ENCODE peak calls at places on chromosomes 5 and 9, in ten cellular contexts. One of them, this sample, is unnamed.

GRCh38 chr9:72665421-72665820 is 144.0 kb downstream of the TMC1 start:
- DNase-seq in CD8-positive, alpha-beta T cell: no peak
- DNase-seq in HuH-7.5: no peak
- DNase-seq in left ventricle myocardium inferior: no peak
- DNase-seq in GM12864: no peak
- DNase-seq in adrenal gland: no peak
- DNase-seq in renal cortical epithelial cell: peak
- DNase-seq in transverse colon: no peak
- DNase-seq in activated naive CD4-positive, alpha-beta T cell treated with anti-CD3 and anti-CD28 coated beads, Interleukin-2, amount 50 U/mL, for 72 hours: no peak
- DNase-seq in caudate nucleus: no peak
- DNase-seq in this sample: peak

GRCh38 chr5:90881626-90882150 is 323.1 kb downstream of the ADGRV1 start:
- DNase-seq in activated naive CD4-positive, alpha-beta T cell treated with anti-CD3 and anti-CD28 coated beads, Interleukin-2, amount 50 U/mL, for 72 hours: no peak
- DNase-seq in adrenal gland: no peak
- DNase-seq in GM12864: no peak
- DNase-seq in HuH-7.5: no peak
- DNase-seq in transverse colon: no peak
- DNase-seq in left ventricle myocardium inferior: no peak
- DNase-seq in caudate nucleus: no peak
- DNase-seq in CD8-positive, alpha-beta T cell: no peak
- DNase-seq in renal cortical epithelial cell: peak
- DNase-seq in this sample: no peak

GRCh38 chr9:37608250-37608649 is 15.9 kb upstream of the TOMM5 start:
- DNase-seq in renal cortical epithelial cell: no peak
- DNase-seq in caudate nucleus: no peak
- DNase-seq in GM12864: no peak
- DNase-seq in adrenal gland: no peak
- DNase-seq in left ventricle myocardium inferior: no peak
- DNase-seq in transverse colon: no peak
- DNase-seq in CD8-positive, alpha-beta T cell: no peak
- DNase-seq in HuH-7.5: no peak
- DNase-seq in activated naive CD4-positive, alpha-beta T cell treated with anti-CD3 and anti-CD28 coated beads, Interleukin-2, amount 50 U/mL, for 72 hours: no peak
- DNase-seq in this sample: no peak

GRCh38 chr5:131628990-131629389 is 6.0 kb downstream of the RAPGEF6 start:
- DNase-seq in CD8-positive, alpha-beta T cell: no peak
- DNase-seq in HuH-7.5: no peak
- DNase-seq in transverse colon: peak
- DNase-seq in adrenal gland: no peak
- DNase-seq in renal cortical epithelial cell: peak
- DNase-seq in caudate nucleus: no peak
- DNase-seq in activated naive CD4-positive, alpha-beta T cell treated with anti-CD3 and anti-CD28 coated beads, Interleukin-2, amount 50 U/mL, for 72 hours: no peak
- DNase-seq in left ventricle myocardium inferior: no peak
- DNase-seq in GM12864: no peak
- DNase-seq in this sample: no peak

GRCh38 chr5:147554285-147554817 is 44.5 kb upstream of the DPYSL3 start:
- DNase-seq in renal cortical epithelial cell: peak
- DNase-seq in caudate nucleus: no peak
- DNase-seq in adrenal gland: no peak
- DNase-seq in transverse colon: no peak
- DNase-seq in left ventricle myocardium inferior: no peak
- DNase-seq in GM12864: no peak
- DNase-seq in CD8-positive, alpha-beta T cell: no peak
- DNase-seq in HuH-7.5: no peak
- DNase-seq in activated naive CD4-positive, alpha-beta T cell treated with anti-CD3 and anti-CD28 coated beads, Interleukin-2, amount 50 U/mL, for 72 hours: no peak
- DNase-seq in this sample: no peak

GRCh38 chr9:90803860-90804593 is 2.4 kb downstream of the SYK start:
- DNase-seq in left ventricle myocardium inferior: no peak
- DNase-seq in HuH-7.5: no peak
- DNase-seq in caudate nucleus: no peak
- DNase-seq in activated naive CD4-positive, alpha-beta T cell treated with anti-CD3 and anti-CD28 coated beads, Interleukin-2, amount 50 U/mL, for 72 hours: no peak
- DNase-seq in transverse colon: no peak
- DNase-seq in CD8-positive, alpha-beta T cell: no peak
- DNase-seq in adrenal gland: no peak
- DNase-seq in renal cortical epithelial cell: no peak
- DNase-seq in GM12864: no peak
- DNase-seq in this sample: no peak

GRCh38 chr9:36119476-36119875 is 17.1 kb upstream of the GLIPR2 start:
- DNase-seq in CD8-positive, alpha-beta T cell: no peak
- DNase-seq in adrenal gland: no peak
- DNase-seq in renal cortical epithelial cell: no peak
- DNase-seq in GM12864: no peak
- DNase-seq in caudate nucleus: no peak
- DNase-seq in transverse colon: no peak
- DNase-seq in activated naive CD4-positive, alpha-beta T cell treated with anti-CD3 and anti-CD28 coated beads, Interleukin-2, amount 50 U/mL, for 72 hours: no peak
- DNase-seq in left ventricle myocardium inferior: no peak
- DNase-seq in HuH-7.5: no peak
- DNase-seq in this sample: no peak

GRCh38 chr5:87899109-87900100 is 369.2 kb downstream of the TMEM161B start:
- DNase-seq in adrenal gland: peak
- DNase-seq in CD8-positive, alpha-beta T cell: no peak
- DNase-seq in GM12864: no peak
- DNase-seq in caudate nucleus: peak
- DNase-seq in activated naive CD4-positive, alpha-beta T cell treated with anti-CD3 and anti-CD28 coated beads, Interleukin-2, amount 50 U/mL, for 72 hours: no peak
- DNase-seq in left ventricle myocardium inferior: peak
- DNase-seq in HuH-7.5: no peak
- DNase-seq in renal cortical epithelial cell: no peak
- DNase-seq in transverse colon: no peak
- DNase-seq in this sample: no peak

GRCh38 chr9:132214027-132214622 is 52.3 kb downstream of the NTNG2 start:
- DNase-seq in GM12864: no peak
- DNase-seq in transverse colon: no peak
- DNase-seq in HuH-7.5: peak
- DNase-seq in left ventricle myocardium inferior: peak
- DNase-seq in renal cortical epithelial cell: peak
- DNase-seq in caudate nucleus: peak
- DNase-seq in CD8-positive, alpha-beta T cell: no peak
- DNase-seq in adrenal gland: peak
- DNase-seq in activated naive CD4-positive, alpha-beta T cell treated with anti-CD3 and anti-CD28 coated beads, Interleukin-2, amount 50 U/mL, for 72 hours: no peak
- DNase-seq in this sample: peak

GRCh38 chr5:73797142-73797530 is 171.1 kb downstream of the ARHGEF28 start:
- DNase-seq in activated naive CD4-positive, alpha-beta T cell treated with anti-CD3 and anti-CD28 coated beads, Interleukin-2, amount 50 U/mL, for 72 hours: no peak
- DNase-seq in HuH-7.5: no peak
- DNase-seq in CD8-positive, alpha-beta T cell: no peak
- DNase-seq in renal cortical epithelial cell: peak
- DNase-seq in GM12864: no peak
- DNase-seq in transverse colon: no peak
- DNase-seq in caudate nucleus: no peak
- DNase-seq in adrenal gland: no peak
- DNase-seq in left ventricle myocardium inferior: no peak
- DNase-seq in this sample: no peak

GRCh38 chr5:132656774-132657355 is 1.1 kb upstream of the IL13 start:
- DNase-seq in adrenal gland: no peak
- DNase-seq in left ventricle myocardium inferior: no peak
- DNase-seq in transverse colon: no peak
- DNase-seq in renal cortical epithelial cell: no peak
- DNase-seq in HuH-7.5: no peak
- DNase-seq in GM12864: no peak
- DNase-seq in activated naive CD4-positive, alpha-beta T cell treated with anti-CD3 and anti-CD28 coated beads, Interleukin-2, amount 50 U/mL, for 72 hours: no peak
- DNase-seq in caudate nucleus: no peak
- DNase-seq in CD8-positive, alpha-beta T cell: no peak
- DNase-seq in this sample: no peak

GRCh38 chr9:114119242-114120191 is 20.4 kb upstream of the KIF12 start:
- DNase-seq in HuH-7.5: no peak
- DNase-seq in transverse colon: no peak
- DNase-seq in adrenal gland: no peak
- DNase-seq in caudate nucleus: no peak
- DNase-seq in renal cortical epithelial cell: no peak
- DNase-seq in GM12864: no peak
- DNase-seq in CD8-positive, alpha-beta T cell: no peak
- DNase-seq in activated naive CD4-positive, alpha-beta T cell treated with anti-CD3 and anti-CD28 coated beads, Interleukin-2, amount 50 U/mL, for 72 hours: no peak
- DNase-seq in left ventricle myocardium inferior: no peak
- DNase-seq in this sample: no peak

GRCh38 chr5:136079195-136079985 is 50.6 kb downstream of the TGFBI start:
- DNase-seq in renal cortical epithelial cell: peak
- DNase-seq in caudate nucleus: no peak
- DNase-seq in GM12864: no peak
- DNase-seq in left ventricle myocardium inferior: no peak
- DNase-seq in HuH-7.5: no peak
- DNase-seq in activated naive CD4-positive, alpha-beta T cell treated with anti-CD3 and anti-CD28 coated beads, Interleukin-2, amount 50 U/mL, for 72 hours: no peak
- DNase-seq in CD8-positive, alpha-beta T cell: no peak
- DNase-seq in transverse colon: no peak
- DNase-seq in adrenal gland: no peak
- DNase-seq in this sample: no peak

GRCh38 chr9:13707635-13708410 is 428.3 kb upstream of the MPDZ start:
- DNase-seq in CD8-positive, alpha-beta T cell: no peak
- DNase-seq in activated naive CD4-positive, alpha-beta T cell treated with anti-CD3 and anti-CD28 coated beads, Interleukin-2, amount 50 U/mL, for 72 hours: no peak
- DNase-seq in GM12864: no peak
- DNase-seq in renal cortical epithelial cell: peak
- DNase-seq in HuH-7.5: no peak
- DNase-seq in left ventricle myocardium inferior: no peak
- DNase-seq in adrenal gland: no peak
- DNase-seq in caudate nucleus: no peak
- DNase-seq in transverse colon: no peak
- DNase-seq in this sample: peak

GRCh38 chr5:151214614-151215545 is 9.0 kb downstream of the CCDC69 start:
- DNase-seq in adrenal gland: peak
- DNase-seq in transverse colon: peak
- DNase-seq in activated naive CD4-positive, alpha-beta T cell treated with anti-CD3 and anti-CD28 coated beads, Interleukin-2, amount 50 U/mL, for 72 hours: no peak
- DNase-seq in HuH-7.5: no peak
- DNase-seq in GM12864: peak
- DNase-seq in CD8-positive, alpha-beta T cell: peak
- DNase-seq in caudate nucleus: no peak
- DNase-seq in renal cortical epithelial cell: no peak
- DNase-seq in left ventricle myocardium inferior: no peak
- DNase-seq in this sample: no peak

GRCh38 chr9:33289501-33289900 is 815 bp upstream of the NFX1 start:
- DNase-seq in transverse colon: peak
- DNase-seq in CD8-positive, alpha-beta T cell: no peak
- DNase-seq in left ventricle myocardium inferior: no peak
- DNase-seq in HuH-7.5: no peak
- DNase-seq in GM12864: no peak
- DNase-seq in renal cortical epithelial cell: peak
- DNase-seq in caudate nucleus: peak
- DNase-seq in adrenal gland: peak
- DNase-seq in activated naive CD4-positive, alpha-beta T cell treated with anti-CD3 and anti-CD28 coated beads, Interleukin-2, amount 50 U/mL, for 72 hours: no peak
- DNase-seq in this sample: no peak

GRCh38 chr9:8560560-8561525 is 761.3 kb upstream of the DMAC1 start:
- DNase-seq in activated naive CD4-positive, alpha-beta T cell treated with anti-CD3 and anti-CD28 coated beads, Interleukin-2, amount 50 U/mL, for 72 hours: no peak
- DNase-seq in transverse colon: no peak
- DNase-seq in GM12864: no peak
- DNase-seq in renal cortical epithelial cell: peak
- DNase-seq in adrenal gland: no peak
- DNase-seq in left ventricle myocardium inferior: no peak
- DNase-seq in caudate nucleus: no peak
- DNase-seq in CD8-positive, alpha-beta T cell: no peak
- DNase-seq in HuH-7.5: no peak
- DNase-seq in this sample: no peak

GRCh38 chr9:8571648-8572047 is 772.1 kb upstream of the DMAC1 start:
- DNase-seq in GM12864: no peak
- DNase-seq in renal cortical epithelial cell: no peak
- DNase-seq in transverse colon: no peak
- DNase-seq in caudate nucleus: no peak
- DNase-seq in CD8-positive, alpha-beta T cell: no peak
- DNase-seq in HuH-7.5: no peak
- DNase-seq in adrenal gland: no peak
- DNase-seq in left ventricle myocardium inferior: no peak
- DNase-seq in activated naive CD4-positive, alpha-beta T cell treated with anti-CD3 and anti-CD28 coated beads, Interleukin-2, amount 50 U/mL, for 72 hours: no peak
- DNase-seq in this sample: no peak

GRCh38 chr5:42908509-42909488 is 97.1 kb upstream of the SELENOP start:
- DNase-seq in HuH-7.5: peak
- DNase-seq in transverse colon: peak
- DNase-seq in caudate nucleus: peak
- DNase-seq in renal cortical epithelial cell: peak
- DNase-seq in activated naive CD4-positive, alpha-beta T cell treated with anti-CD3 and anti-CD28 coated beads, Interleukin-2, amount 50 U/mL, for 72 hours: peak
- DNase-seq in CD8-positive, alpha-beta T cell: peak
- DNase-seq in GM12864: peak
- DNase-seq in adrenal gland: peak
- DNase-seq in left ventricle myocardium inferior: peak
- DNase-seq in this sample: peak

GRCh38 chr5:72268753-72269410 is 51.2 kb downstream of the MRPS27 start:
- DNase-seq in caudate nucleus: no peak
- DNase-seq in adrenal gland: peak
- DNase-seq in HuH-7.5: peak
- DNase-seq in activated naive CD4-positive, alpha-beta T cell treated with anti-CD3 and anti-CD28 coated beads, Interleukin-2, amount 50 U/mL, for 72 hours: peak
- DNase-seq in renal cortical epithelial cell: peak
- DNase-seq in CD8-positive, alpha-beta T cell: peak
- DNase-seq in transverse colon: peak
- DNase-seq in GM12864: peak
- DNase-seq in left ventricle myocardium inferior: no peak
- DNase-seq in this sample: peak

GRCh38 chr9:16771352-16771751 is 99.1 kb downstream of the BNC2 start:
- DNase-seq in GM12864: no peak
- DNase-seq in adrenal gland: no peak
- DNase-seq in activated naive CD4-positive, alpha-beta T cell treated with anti-CD3 and anti-CD28 coated beads, Interleukin-2, amount 50 U/mL, for 72 hours: no peak
- DNase-seq in HuH-7.5: no peak
- DNase-seq in caudate nucleus: no peak
- DNase-seq in transverse colon: no peak
- DNase-seq in left ventricle myocardium inferior: no peak
- DNase-seq in CD8-positive, alpha-beta T cell: no peak
- DNase-seq in renal cortical epithelial cell: no peak
- DNase-seq in this sample: no peak

GRCh38 chr5:1908931-1909330 is 26.2 kb upstream of the IRX4 start:
- DNase-seq in renal cortical epithelial cell: no peak
- DNase-seq in activated naive CD4-positive, alpha-beta T cell treated with anti-CD3 and anti-CD28 coated beads, Interleukin-2, amount 50 U/mL, for 72 hours: no peak
- DNase-seq in CD8-positive, alpha-beta T cell: no peak
- DNase-seq in GM12864: no peak
- DNase-seq in left ventricle myocardium inferior: no peak
- DNase-seq in caudate nucleus: no peak
- DNase-seq in transverse colon: no peak
- DNase-seq in adrenal gland: no peak
- DNase-seq in HuH-7.5: no peak
- DNase-seq in this sample: no peak

GRCh38 chr5:143562935-143563334 is 159.4 kb upstream of the NR3C1 start:
- DNase-seq in CD8-positive, alpha-beta T cell: no peak
- DNase-seq in transverse colon: no peak
- DNase-seq in HuH-7.5: no peak
- DNase-seq in adrenal gland: no peak
- DNase-seq in renal cortical epithelial cell: peak
- DNase-seq in caudate nucleus: no peak
- DNase-seq in left ventricle myocardium inferior: no peak
- DNase-seq in GM12864: no peak
- DNase-seq in activated naive CD4-positive, alpha-beta T cell treated with anti-CD3 and anti-CD28 coated beads, Interleukin-2, amount 50 U/mL, for 72 hours: no peak
- DNase-seq in this sample: peak

GRCh38 chr5:167261309-167262100 is 1029.9 kb upstream of the WWC1 start:
- DNase-seq in HuH-7.5: no peak
- DNase-seq in CD8-positive, alpha-beta T cell: no peak
- DNase-seq in transverse colon: no peak
- DNase-seq in adrenal gland: no peak
- DNase-seq in left ventricle myocardium inferior: no peak
- DNase-seq in GM12864: no peak
- DNase-seq in renal cortical epithelial cell: no peak
- DNase-seq in activated naive CD4-positive, alpha-beta T cell treated with anti-CD3 and anti-CD28 coated beads, Interleukin-2, amount 50 U/mL, for 72 hours: no peak
- DNase-seq in caudate nucleus: no peak
- DNase-seq in this sample: peak

GRCh38 chr9:132886358-132886725 is 7.6 kb downstream of the SPACA9 start:
- DNase-seq in activated naive CD4-positive, alpha-beta T cell treated with anti-CD3 and anti-CD28 coated beads, Interleukin-2, amount 50 U/mL, for 72 hours: no peak
- DNase-seq in left ventricle myocardium inferior: no peak
- DNase-seq in GM12864: no peak
- DNase-seq in HuH-7.5: no peak
- DNase-seq in caudate nucleus: no peak
- DNase-seq in CD8-positive, alpha-beta T cell: no peak
- DNase-seq in transverse colon: no peak
- DNase-seq in adrenal gland: no peak
- DNase-seq in renal cortical epithelial cell: no peak
- DNase-seq in this sample: no peak

GRCh38 chr9:20945856-20946255 is 85.6 kb downstream of the HACD4 start:
- DNase-seq in adrenal gland: no peak
- DNase-seq in transverse colon: no peak
- DNase-seq in activated naive CD4-positive, alpha-beta T cell treated with anti-CD3 and anti-CD28 coated beads, Interleukin-2, amount 50 U/mL, for 72 hours: no peak
- DNase-seq in caudate nucleus: no peak
- DNase-seq in renal cortical epithelial cell: no peak
- DNase-seq in GM12864: no peak
- DNase-seq in HuH-7.5: no peak
- DNase-seq in CD8-positive, alpha-beta T cell: no peak
- DNase-seq in left ventricle myocardium inferior: no peak
- DNase-seq in this sample: no peak

GRCh38 chr5:56099346-56099745 is 104.6 kb upstream of the IL6ST start:
- DNase-seq in adrenal gland: no peak
- DNase-seq in CD8-positive, alpha-beta T cell: no peak
- DNase-seq in HuH-7.5: no peak
- DNase-seq in caudate nucleus: no peak
- DNase-seq in left ventricle myocardium inferior: no peak
- DNase-seq in activated naive CD4-positive, alpha-beta T cell treated with anti-CD3 and anti-CD28 coated beads, Interleukin-2, amount 50 U/mL, for 72 hours: no peak
- DNase-seq in GM12864: no peak
- DNase-seq in transverse colon: no peak
- DNase-seq in renal cortical epithelial cell: no peak
- DNase-seq in this sample: no peak

GRCh38 chr9:15206949-15207696 is 99.9 kb downstream of the TTC39B start:
- DNase-seq in activated naive CD4-positive, alpha-beta T cell treated with anti-CD3 and anti-CD28 coated beads, Interleukin-2, amount 50 U/mL, for 72 hours: no peak
- DNase-seq in CD8-positive, alpha-beta T cell: no peak
- DNase-seq in HuH-7.5: no peak
- DNase-seq in left ventricle myocardium inferior: no peak
- DNase-seq in transverse colon: no peak
- DNase-seq in renal cortical epithelial cell: no peak
- DNase-seq in adrenal gland: no peak
- DNase-seq in caudate nucleus: no peak
- DNase-seq in GM12864: no peak
- DNase-seq in this sample: no peak